ENCODE peak calls at places on chromosomes 13 and 19, in five cellular contexts. J, E, A, X and K are unnamed samples.

GRCh38 chr13:112710855-112711527 is 21.2 kb downstream of the ATP11A start:
- DNase-seq in J (no peak), X (peak), A (no peak), E (no peak), K (no peak)

GRCh38 chr19:8552810-8553209 is 24.4 kb downstream of the MYO1F start:
- DNase-seq in A (no peak), J (peak), X (no peak), E (no peak), K (peak)

GRCh38 chr19:1672038-1672768 is 19.8 kb upstream of the TCF3 start:
- DNase-seq in J (peak), A (peak), E (no peak), X (no peak), K (peak)

GRCh38 chr13:42354246-42355117 is 82.5 kb downstream of the AKAP11 start:
- DNase-seq in X (no peak), A (peak), E (no peak), J (peak), K (peak)

GRCh38 chr13:51380269-51380668 is 40.8 kb downstream of the SERPINE3 start:
- DNase-seq in J (no peak), E (no peak), A (no peak), X (no peak), K (no peak)

GRCh38 chr13:106178816-106179215 is 356.6 kb downstream of the EFNB2 start:
- DNase-seq in E (no peak), X (no peak), A (no peak), J (no peak), K (no peak)

GRCh38 chr13:114249062-114249461 is 14.4 kb downstream of the CDC16 start:
- DNase-seq in E (no peak), A (no peak), X (no peak), J (no peak), K (no peak)

GRCh38 chr13:73521291-73521626 is 462.5 kb downstream of the KLF5 start:
- DNase-seq in A (no peak), X (no peak), E (no peak), J (no peak), K (no peak)

GRCh38 chr19:46783670-46784069 is 4.7 kb downstream of the SLC1A5 start:
- DNase-seq in X (no peak), J (no peak), E (no peak), A (no peak), K (no peak)

GRCh38 chr13:49386664-49387063 is 57.2 kb downstream of the CAB39L start:
- DNase-seq in X (no peak), A (no peak), E (no peak), J (no peak), K (no peak)

GRCh38 chr19:35266149-35266903 is 2.4 kb upstream of the USF2 start:
- DNase-seq in J (no peak), E (no peak), X (no peak), A (no peak), K (no peak)

GRCh38 chr13:44437356-44438233 is 64.0 kb downstream of the SERP2 start:
- DNase-seq in E (no peak), J (peak), X (no peak), A (no peak), K (peak)

GRCh38 chr19:33459691-33460090 is 61.9 kb downstream of the PEPD start:
- DNase-seq in X (no peak), J (no peak), A (no peak), E (no peak), K (no peak)

GRCh38 chr19:14368011-14368513 is 13.2 kb upstream of the ADGRE5 start:
- DNase-seq in J (peak), A (no peak), X (no peak), E (no peak), K (peak)

GRCh38 chr19:3710265-3710812 is 2.2 kb downstream of the TJP3 start:
- DNase-seq in X (peak), A (no peak), E (no peak), J (peak), K (peak)

GRCh38 chr19:41264581-41265375 is 606 bp downstream of the HNRNPUL1 start:
- DNase-seq in X (peak), A (peak), J (peak), E (no peak), K (peak)

GRCh38 chr13:32075150-32075851 is 43.7 kb downstream of the FRY start:
- DNase-seq in J (no peak), E (no peak), A (no peak), X (no peak), K (peak)

GRCh38 chr19:58335630-58336029 is 8.8 kb downstream of the ZSCAN22 start:
- DNase-seq in A (no peak), J (no peak), X (no peak), E (no peak), K (no peak)

GRCh38 chr13:66210677-66211076 is 1019.5 kb downstream of the PCDH9 start:
- DNase-seq in A (no peak), J (no peak), X (no peak), E (no peak), K (no peak)

GRCh38 chr13:60617863-60618733 is 221.1 kb downstream of the TDRD3 start:
- DNase-seq in E (no peak), J (peak), X (peak), A (no peak), K (no peak)

GRCh38 chr13:108369412-108369811 is 99.9 kb downstream of the TNFSF13B start:
- DNase-seq in A (no peak), X (no peak), J (no peak), E (no peak), K (no peak)

GRCh38 chr19:662207-662961 is 630 bp downstream of the RNF126 start:
- DNase-seq in E (no peak), X (no peak), A (peak), J (peak), K (peak)

GRCh38 chr19:35155441-35155840 is 906 bp downstream of the FXYD5 start:
- DNase-seq in A (no peak), E (no peak), X (no peak), J (no peak), K (no peak)

GRCh38 chr13:24178847-24179845 is 18.6 kb downstream of the SPATA13 start:
- DNase-seq in X (no peak), E (no peak), A (no peak), J (no peak), K (peak)